ENCODE peak calls at places on chromosomes 3 and 15, in seven cellular contexts. U, D, G, J, F, V and R are unnamed samples.
A peak's percentile ranks its signal among the peaks of the same experiment; 100 is the strongest.

GRCh38 chr15:34359416-34359815 is 7.6 kb downstream of the LPCAT4 start:
- DNase-seq in J (no peak), G (no peak), V (no peak), U (no peak), F (no peak), D (peak; percentile 58), R (no peak)

GRCh38 chr3:112561085-112561692 is 573 bp downstream of the ATG3 start:
- DNase-seq in V (peak; percentile 77), F (peak; percentile 45), J (peak; percentile 40), G (peak; percentile 66), D (peak; percentile 80), U (peak; percentile 66), R (peak; percentile 63)

GRCh38 chr3:72414481-72415016 is 433.7 kb downstream of the SHQ1 start:
- DNase-seq in G (no peak), J (no peak), U (no peak), D (no peak), V (no peak), F (no peak), R (no peak)

GRCh38 chr3:135368316-135368715 is 573.3 kb downstream of the EPHB1 start:
- DNase-seq in U (no peak), J (no peak), D (no peak), F (no peak), V (no peak), G (no peak), R (no peak)

GRCh38 chr15:67396109-67396508 is 124.8 kb upstream of the C15orf61 start:
- DNase-seq in D (no peak), F (no peak), J (no peak), G (no peak), U (no peak), V (peak; percentile 1), R (no peak)

GRCh38 chr3:160395297-160395696 is 3.7 kb downstream of the IFT80 start:
- DNase-seq in F (peak; percentile 62), D (no peak), J (no peak), V (no peak), U (no peak), G (no peak), R (no peak)

GRCh38 chr3:134060561-134061385 is 31.0 kb upstream of the SLCO2A1 start:
- DNase-seq in G (peak; percentile 41), F (no peak), J (no peak), U (no peak), D (no peak), V (no peak), R (no peak)

GRCh38 chr3:150242220-150242938 is 165.7 kb upstream of the TSC22D2 start:
- DNase-seq in V (no peak), D (no peak), J (no peak), G (no peak), U (no peak), F (peak; percentile 52), R (no peak)

GRCh38 chr3:62586356-62586755 is 213.0 kb upstream of the FEZF2 start:
- DNase-seq in U (no peak), F (no peak), J (no peak), D (no peak), V (no peak), G (no peak), R (no peak)

GRCh38 chr15:28096411-28096719 is 2.8 kb downstream of the OCA2 start:
- DNase-seq in U (no peak), D (no peak), F (no peak), G (no peak), J (no peak), V (no peak), R (no peak)

GRCh38 chr3:113405180-113405579 is 36.1 kb downstream of the CFAP44 start:
- DNase-seq in G (no peak), V (no peak), U (no peak), J (no peak), D (no peak), F (peak; percentile 2), R (no peak)

GRCh38 chr15:91982401-91982800 is 128.9 kb downstream of the SLCO3A1 start:
- DNase-seq in V (no peak), G (no peak), F (no peak), J (no peak), U (no peak), D (no peak), R (no peak)

GRCh38 chr3:127678611-127679533 is 6.1 kb downstream of the ABTB1 start:
- DNase-seq in G (no peak), D (no peak), U (peak; percentile 37), V (no peak), J (no peak), F (no peak), R (no peak)

GRCh38 chr15:98845138-98845884 is 162.3 kb downstream of the PGPEP1L start:
- DNase-seq in D (no peak), J (no peak), F (no peak), U (no peak), G (no peak), V (no peak), R (no peak)

GRCh38 chr15:89371145-89372044 is 36.8 kb upstream of the POLG start:
- DNase-seq in V (no peak), U (no peak), J (no peak), F (no peak), G (no peak), D (no peak), R (no peak)

GRCh38 chr3:14414841-14415464 is 12.5 kb downstream of the SLC6A6 start:
- DNase-seq in G (no peak), F (no peak), U (no peak), J (no peak), V (no peak), D (no peak), R (no peak)

GRCh38 chr3:39254806-39255449 is 24.9 kb downstream of the CX3CR1 start:
- DNase-seq in J (no peak), F (peak; percentile 31), D (no peak), G (no peak), U (no peak), V (no peak), R (no peak)

GRCh38 chr3:114155370-114155821 is 23.5 kb downstream of the DRD3 start:
- DNase-seq in D (peak; percentile 9), J (no peak), G (peak; percentile 21), U (no peak), F (no peak), V (no peak), R (no peak)